ENCODE peak calls at places on chromosome 11, in nine cellular contexts. Q, S, L, M, Y, C, K, O and I are unnamed samples.

GRCh38 chr11:102761646-102762238 is 18.7 kb downstream of the MMP10 start:
- DNase-seq in Q (no peak), S (peak), L (no peak), M (no peak), Y (no peak), C (no peak), K (no peak), O (no peak), I (peak)

GRCh38 chr11:12285811-12286222 is 91.6 kb upstream of the PARVA start:
- DNase-seq in Q (peak), S (no peak), L (no peak), M (no peak), Y (no peak), C (no peak), K (no peak), O (no peak), I (peak)

GRCh38 chr11:33160147-33160546 is 1.1 kb downstream of the CSTF3 start:
- DNase-seq in Q (no peak), S (peak), L (no peak), M (peak), Y (no peak), C (no peak), K (no peak), O (no peak), I (peak)

GRCh38 chr11:73797457-73797856 is 9.8 kb downstream of the MRPL48 start:
- DNase-seq in Q (no peak), S (no peak), L (no peak), M (no peak), Y (no peak), C (no peak), K (peak), O (no peak), I (no peak)

GRCh38 chr11:9617960-9618359 is 44.5 kb downstream of the WEE1 start:
- DNase-seq in Q (no peak), S (peak), L (no peak), M (peak), Y (no peak), C (no peak), K (no peak), O (no peak), I (no peak)

GRCh38 chr11:124633355-124633754 is 10.7 kb downstream of the TBRG1 start:
- DNase-seq in Q (no peak), S (peak), L (no peak), M (peak), Y (no peak), C (no peak), K (no peak), O (no peak), I (peak)

GRCh38 chr11:61332266-61332822 is 561 bp downstream of the DDB1 start:
- DNase-seq in Q (peak), S (peak), L (no peak), M (no peak), Y (no peak), C (no peak), K (no peak), O (no peak), I (peak)

GRCh38 chr11:120413480-120413879 is 77.3 kb downstream of the ARHGEF12 start:
- DNase-seq in Q (no peak), S (peak), L (no peak), M (peak), Y (no peak), C (no peak), K (no peak), O (no peak), I (no peak)

GRCh38 chr11:126398721-126399120 is 43.2 kb downstream of the ST3GAL4 start:
- DNase-seq in Q (no peak), S (no peak), L (no peak), M (no peak), Y (no peak), C (no peak), K (no peak), O (no peak), I (no peak)

GRCh38 chr11:112103446-112103845 is 16.8 kb downstream of the SDHD start:
- DNase-seq in Q (no peak), S (no peak), L (no peak), M (no peak), Y (no peak), C (no peak), K (no peak), O (no peak), I (no peak)

GRCh38 chr11:72224587-72225410 is at the start of gene INPPL1:
- DNase-seq in Q (peak), S (peak), L (peak), M (no peak), Y (no peak), C (peak), K (peak), O (peak), I (no peak)

GRCh38 chr11:72221386-72221785 is 3.2 kb upstream of the INPPL1 start:
- DNase-seq in Q (peak), S (no peak), L (no peak), M (no peak), Y (no peak), C (no peak), K (peak), O (peak), I (no peak)

GRCh38 chr11:72222106-72222891 is 2.3 kb upstream of the INPPL1 start:
- DNase-seq in Q (peak), S (no peak), L (no peak), M (no peak), Y (no peak), C (no peak), K (peak), O (no peak), I (no peak)

GRCh38 chr11:72223615-72224586 is 666 bp upstream of the INPPL1 start:
- DNase-seq in Q (peak), S (peak), L (peak), M (no peak), Y (no peak), C (peak), K (peak), O (peak), I (peak)

DNA sequence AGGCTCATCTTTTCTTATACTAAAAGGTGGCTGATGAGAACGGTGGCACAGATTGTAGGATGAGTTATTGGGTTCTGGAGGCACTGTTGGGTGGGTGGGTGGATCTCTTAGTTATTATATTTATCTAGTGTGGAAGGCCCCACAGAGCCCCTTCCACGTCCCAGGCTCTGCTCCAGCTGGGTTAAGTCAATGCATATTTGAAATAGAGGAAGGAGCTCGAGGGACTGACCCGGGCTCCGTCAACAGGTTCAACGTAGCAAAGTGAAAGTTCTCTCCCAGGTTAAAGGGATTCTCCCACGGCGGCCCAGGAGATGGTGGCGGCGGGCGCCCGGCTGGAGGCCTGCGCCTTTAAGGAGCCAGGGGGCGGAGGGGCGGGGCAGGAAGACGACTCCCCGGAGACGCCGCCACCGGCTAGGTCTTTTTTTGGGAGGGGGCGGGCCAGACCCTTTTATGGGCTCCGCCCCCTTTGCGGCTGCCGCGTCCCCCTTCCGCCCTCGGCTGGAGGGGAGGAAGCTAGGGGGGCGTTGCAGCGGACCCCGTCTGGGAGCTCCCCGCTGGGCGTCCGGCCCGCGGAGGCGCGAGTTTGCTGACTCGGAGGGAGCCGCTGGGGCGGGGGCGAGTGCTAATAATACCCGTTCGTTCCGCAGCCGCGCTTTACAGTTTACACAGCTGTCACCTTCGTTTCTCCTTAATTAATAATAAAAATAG is 1.5 kb upstream of the INPPL1 start:
- DNase-seq in Q (peak), S (peak), L (peak), M (peak), Y (peak), C (peak), K (peak), O (peak), I (peak)
- TF ChIP-seq CTCF in Q (no peak), S (peak), L (peak), M (peak), Y (no peak), C (peak), K (no peak), O (peak), I (no peak)

DNA sequence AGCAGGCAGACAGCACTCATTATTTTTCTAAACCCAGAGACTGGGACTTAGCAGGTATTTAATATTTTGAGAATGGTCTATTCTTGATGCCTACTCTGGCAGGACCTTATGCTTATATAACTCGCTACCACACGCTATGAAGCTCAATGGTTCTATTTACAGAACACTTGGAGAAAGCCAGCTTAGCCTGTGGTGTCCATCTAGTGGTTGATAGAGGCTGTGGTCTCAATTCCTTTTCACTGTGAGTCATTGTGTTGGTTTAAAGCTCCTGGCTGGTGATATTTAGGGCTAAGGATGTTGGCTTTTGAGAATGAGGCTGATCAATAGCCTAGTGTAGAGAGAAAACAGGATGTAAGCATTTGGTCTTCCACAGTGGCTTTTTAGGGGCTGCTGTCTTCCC is 206.4 kb downstream of the DBX1 start:
- DNase-seq in Q (no peak), S (peak), L (no peak), M (peak), Y (no peak), C (no peak), K (no peak), O (no peak), I (peak)
- TF ChIP-seq CTCF in Q (no peak), S (peak), L (peak), M (peak), Y (no peak), C (no peak), K (peak), O (no peak), I (peak)

GRCh38 chr11:117551761-117552343 is 224.2 kb downstream of the CEP164 start:
- DNase-seq in Q (no peak), S (no peak), L (peak), M (no peak), Y (no peak), C (peak), K (no peak), O (no peak), I (no peak)

GRCh38 chr11:117552626-117553025 is 225.0 kb downstream of the CEP164 start:
- DNase-seq in Q (no peak), S (no peak), L (peak), M (no peak), Y (no peak), C (no peak), K (no peak), O (no peak), I (no peak)

GRCh38 chr11:117548876-117549275 is 221.2 kb downstream of the CEP164 start:
- DNase-seq in Q (no peak), S (no peak), L (peak), M (no peak), Y (no peak), C (no peak), K (no peak), O (no peak), I (no peak)

GRCh38 chr11:117547911-117548310 is 220.3 kb downstream of the CEP164 start:
- DNase-seq in Q (no peak), S (no peak), L (peak), M (no peak), Y (no peak), C (peak), K (no peak), O (no peak), I (no peak)

GRCh38 chr11:117550466-117550865 is 222.8 kb downstream of the CEP164 start:
- DNase-seq in Q (no peak), S (no peak), L (peak), M (no peak), Y (no peak), C (no peak), K (no peak), O (no peak), I (no peak)
- TF ChIP-seq CTCF in Q (no peak), S (no peak), L (no peak), M (no peak), Y (no peak), C (no peak), K (no peak), O (no peak), I (no peak)

GRCh38 chr11:63609971-63610580 is 4.2 kb downstream of the PLAAT3 start:
- DNase-seq in Q (peak), S (no peak), L (no peak), M (no peak), Y (no peak), C (no peak), K (no peak), O (no peak), I (peak)
- TF ChIP-seq CTCF in Q (no peak), S (no peak), L (no peak), M (no peak), Y (no peak), C (no peak), K (no peak), O (no peak), I (no peak)

GRCh38 chr11:72741849-72742521 is 10.2 kb downstream of the ARAP1 start:
- DNase-seq in Q (no peak), S (peak), L (peak), M (no peak), Y (no peak), C (peak), K (no peak), O (no peak), I (no peak)

GRCh38 chr11:72742522-72743320 is 9.5 kb downstream of the ARAP1 start:
- DNase-seq in Q (no peak), S (no peak), L (peak), M (no peak), Y (no peak), C (peak), K (no peak), O (no peak), I (no peak)

GRCh38 chr11:72740060-72740424 is 12.2 kb downstream of the ARAP1 start:
- DNase-seq in Q (no peak), S (no peak), L (peak), M (no peak), Y (no peak), C (no peak), K (no peak), O (no peak), I (no peak)

GRCh38 chr11:72740562-72741428 is 11.4 kb downstream of the ARAP1 start:
- DNase-seq in Q (no peak), S (no peak), L (peak), M (no peak), Y (no peak), C (peak), K (peak), O (no peak), I (no peak)

GRCh38 chr11:72741429-72741833 is 10.8 kb downstream of the ARAP1 start:
- DNase-seq in Q (peak), S (no peak), L (peak), M (no peak), Y (no peak), C (peak), K (peak), O (peak), I (no peak)
- TF ChIP-seq CTCF in Q (no peak), S (no peak), L (no peak), M (no peak), Y (no peak), C (no peak), K (no peak), O (no peak), I (no peak)

DNA sequence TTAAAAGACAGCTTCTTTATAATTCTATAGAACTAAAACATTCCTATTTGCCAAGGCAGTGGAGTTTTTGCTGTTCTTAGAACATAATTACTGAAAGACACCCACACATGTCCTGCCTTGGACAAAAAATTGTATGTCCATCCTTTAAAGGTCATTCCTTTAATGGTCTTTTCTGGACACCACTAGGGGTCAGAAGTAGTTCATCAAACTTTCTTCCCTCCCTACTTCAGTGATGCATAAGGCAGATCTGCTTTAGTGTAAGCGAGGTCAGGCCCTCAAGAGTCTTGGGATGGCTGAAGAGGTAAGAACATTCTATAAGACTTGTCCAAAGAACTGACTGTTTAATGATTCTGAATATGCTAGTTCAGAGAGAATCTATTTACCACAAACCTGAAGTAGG is 4.3 kb upstream of the OR51V1 start:
- DNase-seq in Q (no peak), S (peak), L (no peak), M (peak), Y (no peak), C (no peak), K (no peak), O (no peak), I (peak)
- TF ChIP-seq CTCF in Q (no peak), S (peak), L (no peak), M (peak), Y (no peak), C (no peak), K (no peak), O (no peak), I (peak)

DNA sequence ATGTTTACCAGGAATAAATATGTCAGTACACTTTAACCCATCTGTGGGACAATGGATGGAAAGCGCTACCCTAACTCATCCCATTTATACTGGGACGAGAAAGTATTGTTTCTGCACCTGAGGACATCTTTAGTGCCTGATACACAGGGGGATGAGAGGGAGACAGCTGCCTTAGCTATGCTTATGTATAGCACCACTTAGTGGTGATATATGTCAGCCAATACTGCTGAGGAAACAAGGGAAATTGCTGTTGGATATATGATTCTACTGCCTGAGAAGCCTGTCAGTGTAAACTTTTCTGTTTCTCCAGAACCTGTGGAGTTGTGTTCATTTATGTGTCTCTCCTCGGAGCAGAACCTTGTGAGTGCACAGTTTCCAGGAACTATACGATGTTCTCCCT is 13.3 kb upstream of the CEP295 start:
- DNase-seq in Q (no peak), S (peak), L (no peak), M (peak), Y (no peak), C (no peak), K (no peak), O (no peak), I (peak)
- TF ChIP-seq CTCF in Q (no peak), S (peak), L (no peak), M (peak), Y (no peak), C (no peak), K (no peak), O (no peak), I (no peak)

DNA sequence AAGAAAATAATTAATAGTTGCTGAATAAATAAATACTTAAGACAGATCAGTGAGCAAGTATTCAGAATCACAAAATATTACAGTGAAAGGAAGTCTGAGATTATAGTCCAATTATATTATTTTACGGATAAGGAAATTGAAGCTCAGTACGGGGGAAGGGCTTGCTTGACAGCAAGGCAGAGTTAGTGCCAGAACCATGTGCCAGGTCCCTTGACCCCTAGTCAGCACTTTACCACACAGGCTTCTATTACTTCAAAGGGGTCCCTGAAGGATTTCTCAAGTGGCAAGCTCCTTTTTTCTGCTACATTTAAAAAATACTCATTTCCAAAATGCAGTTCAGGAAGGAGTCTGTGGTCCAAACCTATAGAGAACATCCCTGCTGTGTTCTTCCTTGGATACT is 85.3 kb downstream of the CLPB start:
- DNase-seq in Q (no peak), S (no peak), L (no peak), M (no peak), Y (no peak), C (no peak), K (no peak), O (no peak), I (no peak)
- TF ChIP-seq CTCF in Q (no peak), S (no peak), L (no peak), M (no peak), Y (no peak), C (no peak), K (no peak), O (no peak), I (no peak)

DNA sequence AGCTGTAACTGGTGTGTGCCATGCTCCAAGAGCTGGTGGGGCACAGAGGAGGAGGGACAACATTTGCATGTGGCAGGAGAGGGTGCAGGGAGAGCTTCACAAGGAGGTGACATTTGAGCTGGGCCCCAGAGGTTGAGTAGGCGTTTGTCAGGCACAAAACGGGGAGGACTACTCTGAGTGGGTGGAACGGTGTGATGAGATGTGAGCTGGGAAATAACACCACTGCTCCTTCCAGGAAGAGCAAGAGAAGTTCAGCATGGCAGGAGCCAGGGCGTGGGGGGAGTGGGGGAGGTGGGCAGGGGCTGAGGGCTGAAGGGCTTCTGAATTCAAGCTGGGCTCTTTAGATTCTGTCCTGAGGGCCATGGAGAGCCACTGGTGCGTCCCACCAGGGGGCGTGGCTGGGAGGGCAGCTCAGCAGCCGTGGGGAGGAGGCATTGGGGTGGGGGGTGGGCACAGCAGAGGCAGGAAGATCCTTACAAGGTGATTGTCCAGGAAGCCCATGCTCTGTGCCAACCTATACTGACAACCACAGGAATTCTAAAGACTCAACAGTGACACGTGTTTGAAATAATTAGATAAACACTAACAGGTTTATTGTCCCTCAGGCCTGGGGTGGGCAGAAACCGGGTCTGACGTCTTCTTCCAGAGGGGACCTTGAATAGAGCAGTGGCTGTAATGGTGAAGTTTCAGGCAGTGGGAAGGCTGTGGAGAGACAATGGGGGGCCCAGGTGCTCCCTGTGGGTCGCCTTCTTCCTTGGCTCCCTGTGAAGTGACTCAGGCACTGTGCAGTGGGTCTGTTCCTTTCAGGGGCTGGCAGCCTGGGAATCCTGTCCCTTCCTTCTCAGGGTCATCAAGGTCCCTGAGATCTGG is 54.4 kb downstream of the OTOG start:
- DNase-seq in Q (peak), S (no peak), L (peak), M (no peak), Y (no peak), C (no peak), K (no peak), O (no peak), I (no peak)
- TF ChIP-seq CTCF in Q (no peak), S (no peak), L (no peak), M (no peak), Y (no peak), C (no peak), K (no peak), O (no peak), I (no peak)